ENCODE peak calls at places on chromosomes 12 and 14, in eight cellular contexts. B is body of pancreas; J is psoas muscle; H is endodermal cell; I is tibial artery; T is GM23338; D is CD8-positive, alpha-beta memory T cell; P is tibial nerve. K is an unnamed sample.

GRCh38 chr14:41957459-41957858 is 350.8 kb downstream of the LRFN5 start:
- DNase-seq in P (no peak), H (no peak), D (no peak), J (no peak), I (no peak), T (no peak), B (no peak), K (no peak)

GRCh38 chr12:66035289-66035961 is 95.1 kb downstream of the LLPH start:
- DNase-seq in J (no peak), D (no peak), H (no peak), T (peak), B (no peak), P (no peak), I (no peak), K (no peak)

GRCh38 chr12:19539836-19540235 is 100.5 kb downstream of the AEBP2 start:
- DNase-seq in J (no peak), H (no peak), I (no peak), B (no peak), P (no peak), D (no peak), T (no peak), K (no peak)

GRCh38 chr12:70417121-70417520 is 51.0 kb downstream of the KCNMB4 start:
- DNase-seq in J (no peak), T (no peak), D (no peak), I (no peak), H (no peak), B (no peak), P (no peak), K (no peak)

GRCh38 chr12:75721231-75721641 is 209.8 kb upstream of the KRR1 start:
- DNase-seq in I (no peak), H (no peak), B (no peak), D (no peak), T (no peak), J (no peak), P (no peak), K (no peak)

GRCh38 chr14:96246535-96246839 is 9.5 kb upstream of the BDKRB1 start:
- DNase-seq in B (no peak), P (no peak), I (peak), T (no peak), H (no peak), J (no peak), D (no peak), K (no peak)

GRCh38 chr12:75623631-75624118 is 112.3 kb upstream of the KRR1 start:
- DNase-seq in D (no peak), P (no peak), H (peak), B (no peak), T (peak), J (no peak), I (no peak), K (no peak)

GRCh38 chr12:26219736-26220135 is 24.4 kb downstream of the SSPN start:
- DNase-seq in P (no peak), B (no peak), I (no peak), J (no peak), T (no peak), D (no peak), H (no peak), K (no peak)

GRCh38 chr14:92456215-92457017 is 57.2 kb upstream of the RIN3 start:
- DNase-seq in J (peak), B (no peak), T (peak), P (no peak), I (peak), H (peak), D (no peak), K (peak)

GRCh38 chr12:14773685-14774073 is 29.6 kb downstream of the WBP11 start:
- DNase-seq in D (no peak), I (no peak), T (peak), P (no peak), B (no peak), J (no peak), H (no peak), K (no peak)

GRCh38 chr12:64544796-64545382 is 65.4 kb upstream of the RASSF3 start:
- DNase-seq in B (no peak), D (no peak), H (no peak), P (no peak), T (no peak), I (no peak), J (no peak), K (no peak)

GRCh38 chr14:95497561-95498011 is 18.9 kb downstream of the SYNE3 start:
- DNase-seq in D (no peak), P (no peak), B (no peak), J (no peak), I (peak), H (no peak), T (no peak), K (no peak)

GRCh38 chr12:120762093-120762492 is 36.5 kb downstream of the ACADS start:
- DNase-seq in J (no peak), I (no peak), D (no peak), P (no peak), B (no peak), T (no peak), H (peak), K (peak)

GRCh38 chr14:75969891-75970290 is 11.9 kb downstream of the TGFB3 start:
- DNase-seq in J (no peak), T (no peak), B (no peak), I (no peak), H (peak), P (no peak), D (no peak), K (no peak)

GRCh38 chr14:101561145-101561896 is at the start of gene DIO3:
- DNase-seq in I (peak), B (peak), J (peak), H (peak), T (peak), P (peak), D (no peak), K (no peak)

DNA sequence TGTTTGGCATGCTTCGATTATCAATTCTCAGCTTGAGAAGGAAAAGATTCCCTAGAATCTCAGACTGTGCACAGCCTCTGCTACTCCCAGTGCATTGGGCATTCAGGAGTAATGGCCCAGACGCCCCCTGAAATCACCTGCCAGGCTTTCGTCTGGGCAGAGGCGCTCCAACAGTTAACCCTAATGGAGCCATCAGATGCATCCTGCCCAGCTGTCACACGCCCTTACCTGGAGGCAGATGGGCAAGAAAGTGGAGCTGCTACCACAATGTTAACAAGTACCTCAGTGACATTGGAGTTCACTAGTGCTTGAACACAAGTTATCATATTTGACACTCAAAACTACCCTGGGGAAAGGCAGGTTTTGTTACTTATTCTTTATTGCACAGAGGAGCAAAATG is 957 bp upstream of the LRP6 start:
- DNase-seq in H (peak), D (peak), J (no peak), T (peak), P (no peak), I (no peak), B (no peak), K (no peak)
- H3K4me3 ChIP-seq in H (peak), D (peak), J (peak), T (peak), P (peak), I (peak), B (peak), K (no peak)

DNA sequence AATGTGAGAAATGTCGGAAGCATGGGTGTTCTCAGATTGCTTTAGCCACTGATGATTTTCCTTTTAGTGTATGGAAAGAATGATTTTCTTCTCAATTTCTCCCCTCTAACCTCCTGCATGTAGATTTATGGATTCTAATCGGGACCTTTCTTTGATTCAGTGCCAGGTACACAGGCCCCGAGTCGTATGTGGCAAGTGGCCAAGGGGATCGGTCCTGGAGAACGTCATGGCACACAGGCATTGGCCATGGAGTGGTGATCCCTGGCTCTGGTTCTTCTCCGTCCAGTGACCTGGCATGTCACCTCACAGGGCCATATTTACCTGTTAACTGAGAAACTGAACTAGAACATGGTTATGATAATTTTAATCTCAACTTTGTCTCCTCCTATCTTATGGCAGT is 58.1 kb downstream of the ETV6 start:
- DNase-seq in J (no peak), T (no peak), I (no peak), B (peak), D (no peak), H (no peak), P (no peak), K (no peak)
- H3K27ac ChIP-seq in J (no peak), T (no peak), I (peak), B (peak), D (no peak), H (no peak), P (peak), K (no peak)

GRCh38 chr12:68065687-68066086 is 76.4 kb downstream of the IFNG-AS1 start:
- DNase-seq in B (no peak), J (no peak), P (no peak), D (no peak), H (no peak), I (no peak), T (no peak), K (no peak)
- H3K4me3 ChIP-seq in B (no peak), J (no peak), P (no peak), D (no peak), H (no peak), I (no peak), T (no peak), K (no peak)

GRCh38 chr14:89617142-89617460 is 200.1 kb upstream of the FOXN3 start:
- DNase-seq in D (no peak), P (no peak), B (no peak), H (no peak), J (no peak), T (no peak), I (no peak), K (no peak)

GRCh38 chr14:89615421-89615820 is 198.4 kb upstream of the FOXN3 start:
- DNase-seq in D (no peak), J (no peak), I (no peak), P (no peak), B (no peak), H (no peak), T (peak), K (no peak)

GRCh38 chr14:89618309-89618708 is 201.3 kb upstream of the FOXN3 start:
- DNase-seq in B (no peak), J (no peak), P (no peak), T (no peak), I (no peak), D (no peak), H (no peak), K (no peak)

GRCh38 chr14:89617471-89618291 is 200.6 kb upstream of the FOXN3 start:
- DNase-seq in B (peak), D (peak), H (peak), P (peak), I (peak), T (peak), J (no peak), K (no peak)

DNA sequence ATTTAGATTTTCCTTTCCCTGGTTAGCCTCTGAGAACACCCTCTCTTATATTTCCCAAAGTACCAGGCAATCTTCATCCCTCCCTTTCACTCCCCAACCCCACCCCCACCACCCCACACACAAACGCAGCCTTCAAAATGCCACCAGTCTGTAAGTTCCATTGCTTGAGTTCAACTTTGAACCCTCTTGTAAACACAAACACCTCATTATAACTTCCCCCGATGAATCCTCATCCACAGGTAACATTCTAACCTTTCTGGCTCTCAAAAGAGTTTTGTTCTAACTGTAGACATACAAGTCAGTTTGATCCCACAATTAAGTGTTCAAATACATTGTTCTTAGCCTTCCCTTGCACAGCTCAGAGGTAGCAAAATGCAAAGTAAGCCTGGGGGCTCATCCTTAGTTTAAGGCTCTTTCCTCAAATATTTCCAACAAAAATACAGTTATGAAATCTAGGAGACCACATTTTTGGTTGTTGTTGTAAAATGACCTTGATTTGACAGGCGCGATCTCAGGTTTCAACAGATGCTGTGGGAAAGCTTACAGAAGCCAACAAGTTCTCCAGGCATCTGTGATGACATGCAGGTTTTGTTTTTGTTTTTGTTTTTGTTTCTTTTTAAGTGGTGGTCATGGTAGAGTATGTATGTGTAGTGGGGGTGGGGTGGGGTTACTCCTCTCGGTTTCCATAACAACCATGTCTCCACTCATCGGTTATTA is 199.6 kb upstream of the FOXN3 start:
- DNase-seq in P (no peak), T (peak), J (no peak), H (peak), B (no peak), D (peak), I (no peak), K (no peak)
- H3K27ac ChIP-seq in P (no peak), T (peak), J (peak), H (no peak), B (no peak), D (peak), I (no peak), K (no peak)

DNA sequence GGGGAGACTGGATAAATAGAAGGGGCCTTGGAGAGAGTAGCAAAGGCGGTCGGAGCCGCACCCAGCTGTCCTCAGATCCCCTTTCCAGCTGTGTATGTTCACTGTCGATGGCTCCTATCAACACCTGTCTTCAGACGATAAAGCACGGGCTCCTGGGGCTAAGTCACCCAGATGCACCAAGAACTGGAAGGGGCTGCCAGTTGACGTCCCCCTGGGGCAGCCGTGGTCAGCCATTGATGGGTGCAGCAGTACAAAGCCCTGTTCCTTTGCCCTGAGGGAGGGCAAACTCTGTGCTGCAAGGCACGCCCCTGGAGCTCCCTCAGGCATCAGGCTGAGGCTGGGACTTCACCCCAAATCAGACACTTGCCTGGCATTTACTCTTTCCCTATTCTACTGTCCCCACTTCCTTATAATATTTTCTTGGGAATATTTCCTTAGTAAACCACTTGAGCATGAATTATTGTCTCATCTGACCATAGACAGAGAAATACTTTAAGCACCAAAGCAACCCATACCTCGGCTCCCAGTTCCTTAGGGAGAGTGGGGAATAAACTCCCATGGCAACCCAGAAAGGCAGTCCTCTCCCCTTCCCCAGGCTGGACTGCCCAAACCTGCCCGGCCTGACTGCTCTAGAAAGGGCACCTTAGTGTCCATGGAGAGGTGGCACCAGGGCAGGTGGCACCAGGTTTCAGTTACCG is 59.6 kb upstream of the SCN8A start:
- DNase-seq in P (no peak), I (no peak), T (peak), B (no peak), D (no peak), H (no peak), J (no peak), K (no peak)
- H3K4me3 ChIP-seq in P (no peak), I (no peak), T (no peak), B (no peak), D (no peak), H (no peak), J (no peak), K (no peak)

DNA sequence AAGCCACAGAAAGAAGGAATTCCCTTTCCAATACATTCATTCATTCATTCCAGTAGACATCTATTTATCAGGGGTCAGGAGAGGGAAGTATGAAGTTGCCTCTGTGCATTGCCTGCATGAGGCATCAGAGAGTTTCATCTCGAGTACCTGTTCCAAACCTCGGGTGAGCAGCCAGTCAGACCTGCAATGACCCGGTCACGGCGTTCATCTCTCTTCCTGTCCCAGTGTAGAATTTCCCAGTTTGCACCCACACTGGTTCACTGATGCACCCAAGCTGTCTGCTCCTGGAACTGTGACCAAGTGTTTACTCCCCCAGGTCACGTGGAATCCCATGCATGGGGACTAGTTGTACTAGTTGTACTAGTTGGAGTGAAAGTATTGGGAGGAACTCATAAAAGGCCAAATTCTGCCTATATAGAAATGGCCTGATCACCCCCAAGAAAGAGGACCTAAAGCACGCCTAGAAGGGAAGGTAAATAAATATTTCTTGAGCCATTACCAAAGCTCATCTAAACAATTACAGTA is 22.3 kb upstream of the PRKAB1 start:
- DNase-seq in D (no peak), B (no peak), P (no peak), T (no peak), H (no peak), I (no peak), J (peak), K (no peak)
- H3K27ac ChIP-seq in D (no peak), B (no peak), P (no peak), T (no peak), H (no peak), I (no peak), J (peak), K (no peak)

GRCh38 chr14:68466491-68466977 is 326.3 kb downstream of the ZFP36L1 start:
- DNase-seq in H (no peak), P (no peak), D (no peak), J (no peak), B (no peak), I (peak), T (no peak), K (no peak)
- H3K4me3 ChIP-seq in H (no peak), P (no peak), D (no peak), J (no peak), B (no peak), I (no peak), T (no peak), K (no peak)

GRCh38 chr14:25003537-25003936 is 46.4 kb downstream of the STXBP6 start:
- DNase-seq in B (no peak), H (no peak), D (no peak), T (no peak), P (no peak), I (no peak), J (no peak), K (no peak)
- H3K27ac ChIP-seq in B (no peak), H (no peak), D (no peak), T (no peak), P (no peak), I (no peak), J (peak), K (peak)

K was measured in lung.